ENCODE peak calls at places on chromosomes 4 and X, in four cellular contexts. One of them, this sample, is unnamed.

GRCh38 chr4:139950568-139950967 is 203.4 kb downstream of the MAML3 start:
- DNase-seq in GM23338: no peak
- DNase-seq in neural progenitor cell: no peak
- DNase-seq in glutamatergic neuron: no peak
- DNase-seq in this sample: no peak

GRCh38 chrX:85836868-85837267 is 210.5 kb downstream of the CHM start:
- DNase-seq in neural progenitor cell: no peak
- DNase-seq in glutamatergic neuron: no peak
- DNase-seq in GM23338: no peak
- DNase-seq in this sample: no peak

GRCh38 chr4:142282870-142283431 is 563.1 kb downstream of the INPP4B start:
- DNase-seq in GM23338: peak; percentile 71
- DNase-seq in neural progenitor cell: peak; percentile 24
- DNase-seq in glutamatergic neuron: no peak
- DNase-seq in this sample: peak; percentile 39

GRCh38 chr4:103634236-103634635 is 85.5 kb downstream of the TACR3 start:
- DNase-seq in neural progenitor cell: no peak
- DNase-seq in GM23338: peak; percentile 11
- DNase-seq in glutamatergic neuron: no peak
- DNase-seq in this sample: no peak

GRCh38 chrX:10620121-10620699 is at the start of gene MID1:
- DNase-seq in GM23338: peak; percentile 84
- DNase-seq in neural progenitor cell: peak; percentile 89
- DNase-seq in glutamatergic neuron: peak; percentile 50
- DNase-seq in this sample: peak; percentile 65

GRCh38 chr4:57055873-57056272 is 54.3 kb downstream of the IGFBP7 start:
- DNase-seq in GM23338: no peak
- DNase-seq in glutamatergic neuron: no peak
- DNase-seq in neural progenitor cell: no peak
- DNase-seq in this sample: no peak

GRCh38 chr4:40719008-40719623 is 30.6 kb upstream of the NSUN7 start:
- DNase-seq in GM23338: peak; percentile 71
- DNase-seq in glutamatergic neuron: no peak
- DNase-seq in neural progenitor cell: peak; percentile 69
- DNase-seq in this sample: no peak

GRCh38 chrX:68183612-68184214 is 249.6 kb downstream of the OPHN1 start:
- DNase-seq in glutamatergic neuron: no peak
- DNase-seq in neural progenitor cell: peak; percentile 30
- DNase-seq in GM23338: peak; percentile 65
- DNase-seq in this sample: no peak

GRCh38 chr4:180947421-180947820 is 1295.8 kb upstream of the TENM3 start:
- DNase-seq in glutamatergic neuron: no peak
- DNase-seq in GM23338: no peak
- DNase-seq in neural progenitor cell: peak; percentile 11
- DNase-seq in this sample: no peak

GRCh38 chr4:1451106-1451751 is 45.0 kb upstream of the NKX1-1 start:
- DNase-seq in glutamatergic neuron: no peak
- DNase-seq in GM23338: no peak
- DNase-seq in neural progenitor cell: no peak
- DNase-seq in this sample: no peak

GRCh38 chrX:154855256-154855655 is 20.8 kb upstream of the SMIM9 start:
- DNase-seq in GM23338: peak; percentile 1
- DNase-seq in glutamatergic neuron: no peak
- DNase-seq in neural progenitor cell: no peak
- DNase-seq in this sample: no peak

GRCh38 chrX:97984641-97985040 is 1100.9 kb downstream of the RPA4 start:
- DNase-seq in glutamatergic neuron: no peak
- DNase-seq in GM23338: peak; percentile 52
- DNase-seq in neural progenitor cell: no peak
- DNase-seq in this sample: no peak

GRCh38 chr4:22739933-22740332 is 47.2 kb downstream of the GBA3 start:
- DNase-seq in neural progenitor cell: no peak
- DNase-seq in glutamatergic neuron: no peak
- DNase-seq in GM23338: no peak
- DNase-seq in this sample: no peak

GRCh38 chr4:7872264-7872771 is 67.3 kb downstream of the AFAP1 start:
- DNase-seq in glutamatergic neuron: peak; percentile 52
- DNase-seq in neural progenitor cell: no peak
- DNase-seq in GM23338: no peak
- DNase-seq in this sample: no peak

GRCh38 chr4:99529218-99529617 is 18.4 kb downstream of the C4orf17 start:
- DNase-seq in glutamatergic neuron: no peak
- DNase-seq in GM23338: no peak
- DNase-seq in neural progenitor cell: no peak
- DNase-seq in this sample: no peak

GRCh38 chrX:30748337-30748960 is 95.2 kb downstream of the GK start:
- DNase-seq in GM23338: peak; percentile 1
- DNase-seq in neural progenitor cell: no peak
- DNase-seq in glutamatergic neuron: no peak
- DNase-seq in this sample: no peak

GRCh38 chr4:1451752-1452122 is 45.5 kb upstream of the NKX1-1 start:
- DNase-seq in GM23338: no peak
- DNase-seq in neural progenitor cell: no peak
- DNase-seq in glutamatergic neuron: no peak
- DNase-seq in this sample: no peak

GRCh38 chr4:43047044-43047443 is 154.5 kb downstream of the GRXCR1 start:
- DNase-seq in neural progenitor cell: no peak
- DNase-seq in glutamatergic neuron: no peak
- DNase-seq in GM23338: no peak
- DNase-seq in this sample: no peak

GRCh38 chr4:118918388-118918787 is 29.7 kb downstream of the SYNPO2 start:
- DNase-seq in GM23338: no peak
- DNase-seq in glutamatergic neuron: no peak
- DNase-seq in neural progenitor cell: no peak
- DNase-seq in this sample: no peak

GRCh38 chrX:97616883-97617510 is 733.3 kb downstream of the RPA4 start:
- DNase-seq in neural progenitor cell: no peak
- DNase-seq in GM23338: no peak
- DNase-seq in glutamatergic neuron: no peak
- DNase-seq in this sample: no peak

GRCh38 chr4:139633195-139633594 is 32.4 kb upstream of the MGST2 start:
- DNase-seq in GM23338: no peak
- DNase-seq in neural progenitor cell: no peak
- DNase-seq in glutamatergic neuron: no peak
- DNase-seq in this sample: no peak

GRCh38 chr4:80538276-80538926 is 202.9 kb downstream of the CFAP299 start:
- DNase-seq in neural progenitor cell: no peak
- DNase-seq in glutamatergic neuron: no peak
- DNase-seq in GM23338: no peak
- DNase-seq in this sample: no peak

GRCh38 chrX:106619797-106620196 is 8.0 kb downstream of the RADX start:
- DNase-seq in glutamatergic neuron: no peak
- DNase-seq in neural progenitor cell: no peak
- DNase-seq in GM23338: peak; percentile 2
- DNase-seq in this sample: no peak
- TF ChIP-seq CTCF in glutamatergic neuron: peak; percentile 15
- TF ChIP-seq CTCF in neural progenitor cell: peak; percentile 46
- TF ChIP-seq CTCF in GM23338: peak; percentile 47
- TF ChIP-seq CTCF in this sample: no peak

GRCh38 chr4:153792893-153793227 is 4.0 kb upstream of the SFRP2 start:
- DNase-seq in glutamatergic neuron: peak; percentile 33
- DNase-seq in GM23338: peak; percentile 73
- DNase-seq in neural progenitor cell: peak; percentile 71
- DNase-seq in this sample: peak; percentile 30

GRCh38 chr4:153794001-153794400 is 5.1 kb upstream of the SFRP2 start:
- DNase-seq in neural progenitor cell: no peak
- DNase-seq in glutamatergic neuron: no peak
- DNase-seq in GM23338: no peak
- DNase-seq in this sample: no peak

GRCh38 chr4:153789741-153790651 is 1.1 kb upstream of the SFRP2 start:
- DNase-seq in neural progenitor cell: peak; percentile 88
- DNase-seq in GM23338: peak; percentile 97
- DNase-seq in glutamatergic neuron: peak; percentile 29
- DNase-seq in this sample: peak; percentile 20

GRCh38 chr4:153790962-153791551 is 2.2 kb upstream of the SFRP2 start:
- DNase-seq in GM23338: peak; percentile 88
- DNase-seq in neural progenitor cell: peak; percentile 92
- DNase-seq in glutamatergic neuron: peak; percentile 79
- DNase-seq in this sample: peak; percentile 68

GRCh38 chr4:153792007-153792892 is 3.4 kb upstream of the SFRP2 start:
- DNase-seq in neural progenitor cell: peak; percentile 90
- DNase-seq in GM23338: peak; percentile 96
- DNase-seq in glutamatergic neuron: peak; percentile 96
- DNase-seq in this sample: peak; percentile 82
- TF ChIP-seq CTCF in neural progenitor cell: peak; percentile 67
- TF ChIP-seq CTCF in GM23338: peak; percentile 62
- TF ChIP-seq CTCF in glutamatergic neuron: peak; percentile 74
- TF ChIP-seq CTCF in this sample: peak; percentile 51

GRCh38 chr4:26900765-26901164 is 40.1 kb downstream of the STIM2 start:
- DNase-seq in glutamatergic neuron: no peak
- DNase-seq in GM23338: peak; percentile 16
- DNase-seq in neural progenitor cell: no peak
- DNase-seq in this sample: peak; percentile 20
- TF ChIP-seq CTCF in glutamatergic neuron: no peak
- TF ChIP-seq CTCF in GM23338: no peak
- TF ChIP-seq CTCF in neural progenitor cell: no peak
- TF ChIP-seq CTCF in this sample: no peak

GRCh38 chrX:37302569-37302968 is 46.6 kb upstream of the PRRG1 start:
- DNase-seq in GM23338: peak; percentile 52
- DNase-seq in neural progenitor cell: peak; percentile 27
- DNase-seq in glutamatergic neuron: no peak
- DNase-seq in this sample: peak; percentile 26
- TF ChIP-seq CTCF in GM23338: peak; percentile 48
- TF ChIP-seq CTCF in neural progenitor cell: peak; percentile 46
- TF ChIP-seq CTCF in glutamatergic neuron: no peak
- TF ChIP-seq CTCF in this sample: no peak

GRCh38 chr4:147617173-147617840 is at the start of gene TMEM184C:
- DNase-seq in GM23338: peak; percentile 98
- DNase-seq in glutamatergic neuron: peak; percentile 99
- DNase-seq in neural progenitor cell: peak; percentile 97
- DNase-seq in this sample: peak; percentile 95
- TF ChIP-seq CTCF in GM23338: no peak
- TF ChIP-seq CTCF in glutamatergic neuron: no peak
- TF ChIP-seq CTCF in neural progenitor cell: no peak
- TF ChIP-seq CTCF in this sample: no peak

DNA sequence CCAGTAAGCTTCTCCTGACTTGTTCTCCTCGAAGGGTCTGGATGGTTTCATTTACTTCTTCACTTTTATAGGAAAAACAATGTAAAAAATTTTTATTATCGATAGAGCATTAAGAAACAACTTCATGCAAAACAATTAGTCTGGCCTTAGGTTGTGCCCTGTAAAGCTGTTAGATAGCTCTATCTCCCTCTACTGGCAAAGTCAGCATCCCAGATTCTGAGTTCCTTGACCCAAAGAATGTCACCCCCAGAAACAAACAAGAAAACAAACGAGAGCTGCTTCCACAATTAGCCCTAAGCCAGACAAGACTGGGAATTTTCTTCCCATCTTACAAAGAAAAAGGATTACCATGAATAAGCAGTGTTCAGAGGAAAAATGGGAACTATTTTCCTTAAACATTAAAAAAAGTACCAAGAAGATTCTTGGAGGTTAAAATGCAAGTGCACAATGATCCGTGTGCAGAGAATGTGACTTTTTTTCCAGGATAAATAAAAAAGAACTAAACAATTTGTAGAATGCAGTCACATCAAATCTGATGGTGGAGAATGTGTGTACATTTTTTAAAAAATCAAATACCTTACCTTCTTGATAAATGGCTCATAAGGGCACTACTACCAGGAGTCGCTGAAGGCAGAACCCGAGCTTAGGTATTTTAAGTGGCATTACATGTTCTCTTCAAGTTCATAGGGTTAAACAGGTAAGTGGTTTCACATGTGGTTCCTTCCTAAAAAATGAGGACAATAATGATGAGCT is 293.2 kb downstream of the FBXO8 start:
- DNase-seq in neural progenitor cell: peak; percentile 75
- DNase-seq in GM23338: peak; percentile 77
- DNase-seq in glutamatergic neuron: no peak
- DNase-seq in this sample: peak; percentile 28
- TF ChIP-seq CTCF in neural progenitor cell: peak; percentile 81
- TF ChIP-seq CTCF in GM23338: peak; percentile 69
- TF ChIP-seq CTCF in glutamatergic neuron: peak; percentile 51
- TF ChIP-seq CTCF in this sample: no peak

DNA sequence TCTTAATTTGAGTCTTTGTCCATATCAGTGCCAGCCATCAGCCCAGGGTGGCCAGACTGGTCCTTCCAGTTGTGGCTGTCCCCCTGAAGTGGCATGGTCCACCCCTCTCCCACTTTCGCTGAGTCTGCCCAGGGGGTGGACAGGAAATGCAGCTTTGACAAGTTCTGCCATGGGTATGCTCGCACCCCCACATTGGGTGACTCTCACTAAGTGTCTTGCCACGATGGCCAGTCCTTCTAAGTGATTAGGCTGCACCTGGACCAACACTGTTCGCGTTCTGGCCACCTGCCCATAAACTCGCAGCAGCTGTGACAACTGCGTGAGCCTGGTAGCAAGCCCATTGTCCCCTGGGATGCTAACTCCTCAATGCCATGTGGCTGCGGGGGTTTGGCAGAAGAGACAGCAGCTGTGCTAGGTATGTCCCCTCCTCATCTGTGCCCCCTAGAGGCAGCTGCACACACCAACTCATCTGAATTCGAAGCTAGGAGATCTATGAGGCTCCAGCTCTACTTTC is 10.0 kb upstream of the LNX1 start:
- DNase-seq in neural progenitor cell: peak; percentile 66
- DNase-seq in glutamatergic neuron: peak; percentile 68
- DNase-seq in GM23338: peak; percentile 83
- DNase-seq in this sample: peak; percentile 24
- TF ChIP-seq CTCF in neural progenitor cell: peak; percentile 56
- TF ChIP-seq CTCF in glutamatergic neuron: peak; percentile 24
- TF ChIP-seq CTCF in GM23338: peak; percentile 65
- TF ChIP-seq CTCF in this sample: no peak